ENCODE peak calls at places on chromosomes 3 and 15, in eight cellular contexts. One of them, this sample, is unnamed.
A peak's percentile ranks its signal among the peaks of the same experiment; 100 is the strongest.

GRCh38 chr3:28761380-28761779 is 412.8 kb upstream of the AZI2 start:
- DNase-seq in transverse colon: no peak
- DNase-seq in GM23338: no peak
- DNase-seq in stomach: no peak
- DNase-seq in prostate gland: no peak
- DNase-seq in endothelial cell of umbilical vein: no peak
- DNase-seq in sigmoid colon: no peak
- DNase-seq in SK-N-SH: no peak
- DNase-seq in this sample: no peak

GRCh38 chr3:25001041-25001591 is 426.9 kb upstream of the RARB start:
- DNase-seq in transverse colon: no peak
- DNase-seq in GM23338: no peak
- DNase-seq in stomach: no peak
- DNase-seq in prostate gland: no peak
- DNase-seq in endothelial cell of umbilical vein: no peak
- DNase-seq in sigmoid colon: no peak
- DNase-seq in SK-N-SH: no peak
- DNase-seq in this sample: no peak

GRCh38 chr3:134074001-134074789 is 44.5 kb upstream of the SLCO2A1 start:
- DNase-seq in transverse colon: no peak
- DNase-seq in GM23338: no peak
- DNase-seq in stomach: no peak
- DNase-seq in prostate gland: no peak
- DNase-seq in endothelial cell of umbilical vein: no peak
- DNase-seq in sigmoid colon: no peak
- DNase-seq in SK-N-SH: no peak
- DNase-seq in this sample: peak; percentile 2

GRCh38 chr3:45529697-45530096 is 64.9 kb upstream of the LIMD1 start:
- DNase-seq in transverse colon: no peak
- DNase-seq in GM23338: no peak
- DNase-seq in stomach: no peak
- DNase-seq in prostate gland: no peak
- DNase-seq in endothelial cell of umbilical vein: no peak
- DNase-seq in sigmoid colon: no peak
- DNase-seq in SK-N-SH: no peak
- DNase-seq in this sample: no peak

GRCh38 chr3:98972155-98972554 is 70.7 kb upstream of the DCBLD2 start:
- DNase-seq in transverse colon: no peak
- DNase-seq in GM23338: no peak
- DNase-seq in stomach: no peak
- DNase-seq in prostate gland: no peak
- DNase-seq in endothelial cell of umbilical vein: peak; percentile 95
- DNase-seq in sigmoid colon: no peak
- DNase-seq in SK-N-SH: no peak
- DNase-seq in this sample: no peak

GRCh38 chr3:49007771-49008528 is 759 bp downstream of the WDR6 start:
- DNase-seq in transverse colon: peak; percentile 95
- DNase-seq in GM23338: peak; percentile 96
- DNase-seq in stomach: peak; percentile 88
- DNase-seq in prostate gland: peak; percentile 86
- DNase-seq in endothelial cell of umbilical vein: peak; percentile 75
- DNase-seq in sigmoid colon: peak; percentile 97
- DNase-seq in SK-N-SH: peak; percentile 92
- DNase-seq in this sample: peak; percentile 82

GRCh38 chr3:27943106-27943505 is 221.0 kb upstream of the EOMES start:
- DNase-seq in transverse colon: no peak
- DNase-seq in GM23338: peak; percentile 85
- DNase-seq in stomach: no peak
- DNase-seq in prostate gland: no peak
- DNase-seq in endothelial cell of umbilical vein: no peak
- DNase-seq in sigmoid colon: no peak
- DNase-seq in SK-N-SH: no peak
- DNase-seq in this sample: no peak

GRCh38 chr3:46135475-46135874 is 72.6 kb downstream of the CCR1 start:
- DNase-seq in transverse colon: no peak
- DNase-seq in GM23338: no peak
- DNase-seq in stomach: no peak
- DNase-seq in prostate gland: no peak
- DNase-seq in endothelial cell of umbilical vein: no peak
- DNase-seq in sigmoid colon: no peak
- DNase-seq in SK-N-SH: no peak
- DNase-seq in this sample: no peak

GRCh38 chr15:90259524-90259923 is 5.9 kb upstream of the NGRN start:
- DNase-seq in transverse colon: no peak
- DNase-seq in GM23338: no peak
- DNase-seq in stomach: no peak
- DNase-seq in prostate gland: no peak
- DNase-seq in endothelial cell of umbilical vein: peak; percentile 79
- DNase-seq in sigmoid colon: no peak
- DNase-seq in SK-N-SH: no peak
- DNase-seq in this sample: no peak

GRCh38 chr3:127546970-127547733 is 43.4 kb downstream of the TPRA1 start:
- DNase-seq in transverse colon: peak; percentile 24
- DNase-seq in GM23338: peak; percentile 20
- DNase-seq in stomach: no peak
- DNase-seq in prostate gland: no peak
- DNase-seq in endothelial cell of umbilical vein: no peak
- DNase-seq in sigmoid colon: no peak
- DNase-seq in SK-N-SH: peak; percentile 74
- DNase-seq in this sample: no peak

GRCh38 chr3:62159693-62160092 is 213.7 kb downstream of the FEZF2 start:
- DNase-seq in transverse colon: peak; percentile 25
- DNase-seq in GM23338: no peak
- DNase-seq in stomach: peak; percentile 76
- DNase-seq in prostate gland: peak; percentile 32
- DNase-seq in endothelial cell of umbilical vein: peak; percentile 95
- DNase-seq in sigmoid colon: peak; percentile 87
- DNase-seq in SK-N-SH: no peak
- DNase-seq in this sample: peak; percentile 42

GRCh38 chr3:39398700-39399099 is 7.8 kb upstream of the RPSA start:
- DNase-seq in transverse colon: no peak
- DNase-seq in GM23338: no peak
- DNase-seq in stomach: no peak
- DNase-seq in prostate gland: no peak
- DNase-seq in endothelial cell of umbilical vein: no peak
- DNase-seq in sigmoid colon: peak; percentile 17
- DNase-seq in SK-N-SH: no peak
- DNase-seq in this sample: no peak

GRCh38 chr3:63390831-63391230 is 112.7 kb downstream of the SYNPR start:
- DNase-seq in transverse colon: no peak
- DNase-seq in GM23338: no peak
- DNase-seq in stomach: no peak
- DNase-seq in prostate gland: no peak
- DNase-seq in endothelial cell of umbilical vein: no peak
- DNase-seq in sigmoid colon: no peak
- DNase-seq in SK-N-SH: no peak
- DNase-seq in this sample: no peak

GRCh38 chr15:57079446-57079845 is 161.0 kb downstream of the TCF12 start:
- DNase-seq in transverse colon: no peak
- DNase-seq in GM23338: peak; percentile 49
- DNase-seq in stomach: no peak
- DNase-seq in prostate gland: no peak
- DNase-seq in endothelial cell of umbilical vein: peak; percentile 35
- DNase-seq in sigmoid colon: no peak
- DNase-seq in SK-N-SH: no peak
- DNase-seq in this sample: no peak

GRCh38 chr3:14899993-14900618 is 47.3 kb upstream of the NR2C2 start:
- DNase-seq in transverse colon: peak; percentile 44
- DNase-seq in GM23338: peak; percentile 46
- DNase-seq in stomach: peak; percentile 66
- DNase-seq in prostate gland: no peak
- DNase-seq in endothelial cell of umbilical vein: no peak
- DNase-seq in sigmoid colon: peak; percentile 56
- DNase-seq in SK-N-SH: no peak
- DNase-seq in this sample: no peak

GRCh38 chr3:98460220-98460619 is 2.8 kb upstream of the OR5K1 start:
- DNase-seq in transverse colon: no peak
- DNase-seq in GM23338: no peak
- DNase-seq in stomach: no peak
- DNase-seq in prostate gland: no peak
- DNase-seq in endothelial cell of umbilical vein: no peak
- DNase-seq in sigmoid colon: no peak
- DNase-seq in SK-N-SH: no peak
- DNase-seq in this sample: no peak

GRCh38 chr3:129182390-129183180 is 1.1 kb downstream of the CNBP start:
- DNase-seq in transverse colon: peak; percentile 24
- DNase-seq in GM23338: peak; percentile 63
- DNase-seq in stomach: no peak
- DNase-seq in prostate gland: no peak
- DNase-seq in endothelial cell of umbilical vein: peak; percentile 52
- DNase-seq in sigmoid colon: no peak
- DNase-seq in SK-N-SH: peak; percentile 58
- DNase-seq in this sample: no peak

GRCh38 chr15:82093774-82094211 is 48.0 kb upstream of the MEX3B start:
- DNase-seq in transverse colon: no peak
- DNase-seq in GM23338: no peak
- DNase-seq in stomach: no peak
- DNase-seq in prostate gland: no peak
- DNase-seq in endothelial cell of umbilical vein: peak; percentile 74
- DNase-seq in sigmoid colon: no peak
- DNase-seq in SK-N-SH: no peak
- DNase-seq in this sample: no peak

DNA sequence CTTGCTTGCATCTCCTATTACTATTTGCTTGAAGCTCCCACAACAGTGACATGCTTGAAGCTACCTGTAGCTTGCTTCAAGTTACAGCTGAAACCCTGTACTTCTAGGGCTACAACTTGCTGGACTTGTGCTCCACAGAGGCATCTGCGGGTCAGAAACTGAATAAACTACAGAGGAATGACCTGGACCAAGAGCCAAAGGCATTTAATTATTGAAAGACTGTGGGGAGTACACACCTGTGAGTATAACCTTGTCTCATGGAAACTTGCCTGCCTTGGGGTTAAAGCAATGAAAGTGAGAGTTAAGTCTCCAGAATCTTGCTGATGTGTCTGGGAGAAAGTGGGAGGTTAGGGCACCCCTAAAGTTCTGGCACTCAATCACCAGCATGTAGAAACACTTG is 69.8 kb downstream of the UMPS start:
- DNase-seq in transverse colon: no peak
- DNase-seq in GM23338: no peak
- DNase-seq in stomach: no peak
- DNase-seq in prostate gland: no peak
- DNase-seq in endothelial cell of umbilical vein: no peak
- DNase-seq in sigmoid colon: no peak
- DNase-seq in SK-N-SH: no peak
- DNase-seq in this sample: no peak
- H3K27ac ChIP-seq in transverse colon: peak overlapping the region; percentile 21
- H3K27ac ChIP-seq in GM23338: no peak overlapping the region
- H3K27ac ChIP-seq in stomach: no peak overlapping the region
- H3K27ac ChIP-seq in prostate gland: peak overlapping the region; percentile 21
- H3K27ac ChIP-seq in endothelial cell of umbilical vein: no peak overlapping the region
- H3K27ac ChIP-seq in sigmoid colon: peak overlapping the region; percentile 71
- H3K27ac ChIP-seq in SK-N-SH: peak overlapping the region; percentile 85
- H3K27ac ChIP-seq in this sample: peak overlapping the region; percentile 41

DNA sequence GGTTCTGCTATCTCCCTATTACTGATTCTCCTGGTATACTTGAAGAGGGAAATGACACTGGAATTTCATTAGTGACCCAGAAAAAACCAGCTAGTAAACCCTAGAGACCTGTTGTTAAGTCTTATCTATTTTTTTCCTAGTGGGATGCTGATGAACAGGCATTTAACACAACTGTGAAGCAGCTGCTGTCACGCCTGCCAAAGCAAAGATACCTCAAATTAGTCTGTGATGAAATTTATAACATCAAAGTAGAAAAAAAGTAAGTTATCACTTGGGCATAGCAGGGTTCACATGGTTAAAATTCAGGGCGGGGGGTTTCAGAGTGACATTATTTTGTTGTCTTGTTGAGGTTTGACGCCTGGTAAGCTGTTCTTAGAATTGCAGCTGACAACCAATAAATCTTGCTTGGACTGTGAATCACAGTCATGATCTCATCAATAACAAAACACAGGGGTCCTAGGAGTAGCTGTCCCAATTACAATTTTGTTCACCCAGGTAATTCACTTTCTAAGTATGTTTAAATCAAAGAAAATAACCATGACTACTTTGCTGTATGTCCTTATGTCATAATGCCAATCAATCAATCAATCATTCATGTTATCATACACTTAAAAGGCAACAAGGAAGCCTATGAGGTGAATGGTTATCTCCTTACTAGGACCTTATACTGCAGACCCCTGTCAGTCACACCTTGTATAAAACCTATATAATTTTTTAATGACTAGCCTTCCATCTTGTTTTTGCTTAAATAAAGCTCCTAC is 4.6 kb downstream of the SRP14 start:
- DNase-seq in transverse colon: no peak
- DNase-seq in GM23338: no peak
- DNase-seq in stomach: no peak
- DNase-seq in prostate gland: no peak
- DNase-seq in endothelial cell of umbilical vein: no peak
- DNase-seq in sigmoid colon: no peak
- DNase-seq in SK-N-SH: no peak
- DNase-seq in this sample: no peak
- TF ChIP-seq POLR2AphosphoS5 in transverse colon: no peak
- TF ChIP-seq POLR2AphosphoS5 in GM23338: no peak
- TF ChIP-seq POLR2AphosphoS5 in stomach: no peak
- TF ChIP-seq POLR2AphosphoS5 in prostate gland: no peak
- TF ChIP-seq POLR2AphosphoS5 in endothelial cell of umbilical vein: no peak
- TF ChIP-seq POLR2AphosphoS5 in sigmoid colon: no peak
- TF ChIP-seq POLR2AphosphoS5 in SK-N-SH: no peak
- TF ChIP-seq POLR2AphosphoS5 in this sample: no peak

DNA sequence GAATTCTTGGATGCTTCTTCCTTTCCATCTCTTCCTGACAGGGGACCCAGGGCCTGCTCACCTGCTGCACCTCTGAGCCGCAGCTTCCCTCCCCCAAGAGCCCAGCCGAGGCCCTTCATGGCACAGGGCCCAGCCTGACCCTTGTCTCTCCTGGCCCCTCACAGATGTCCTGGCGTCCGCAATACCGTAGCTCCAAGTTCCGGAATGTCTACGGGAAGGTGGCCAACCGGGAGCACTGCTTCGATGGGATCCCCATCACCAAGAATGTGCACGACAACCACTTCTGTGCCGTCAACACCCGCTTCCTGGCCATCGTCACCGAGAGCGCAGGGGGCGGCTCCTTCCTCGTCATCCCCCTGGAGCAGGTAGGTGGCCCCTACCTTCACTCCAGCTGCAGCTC is 66.2 kb downstream of the CORO2B start:
- DNase-seq in transverse colon: no peak
- DNase-seq in GM23338: no peak
- DNase-seq in stomach: no peak
- DNase-seq in prostate gland: no peak
- DNase-seq in endothelial cell of umbilical vein: no peak
- DNase-seq in sigmoid colon: peak; percentile 51
- DNase-seq in SK-N-SH: no peak
- DNase-seq in this sample: peak; percentile 37
- H3K27ac ChIP-seq in transverse colon: no peak overlapping the region
- H3K27ac ChIP-seq in GM23338: no peak overlapping the region
- H3K27ac ChIP-seq in stomach: no peak overlapping the region
- H3K27ac ChIP-seq in prostate gland: no peak overlapping the region
- H3K27ac ChIP-seq in endothelial cell of umbilical vein: no peak overlapping the region
- H3K27ac ChIP-seq in sigmoid colon: no peak overlapping the region
- H3K27ac ChIP-seq in SK-N-SH: no peak overlapping the region
- H3K27ac ChIP-seq in this sample: no peak overlapping the region

DNA sequence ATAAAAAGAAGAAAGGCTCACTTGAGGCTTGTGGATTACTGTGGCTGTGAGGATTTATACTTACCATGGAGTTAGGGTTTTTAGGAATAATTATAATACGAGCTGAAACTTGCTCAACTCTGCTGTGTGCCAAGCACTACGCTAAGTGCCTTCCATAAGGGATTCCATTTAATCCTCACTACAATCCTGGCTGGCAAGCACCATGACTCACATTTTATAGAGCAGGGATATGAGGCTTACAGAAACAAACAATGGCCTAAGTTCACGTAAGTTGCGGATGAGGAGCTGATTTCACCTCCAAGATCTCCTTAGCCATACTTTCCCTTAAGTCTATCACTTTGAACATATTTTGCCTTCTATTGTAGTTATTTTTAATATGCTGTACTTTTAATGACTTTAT is 43.9 kb upstream of the ARL8B start:
- DNase-seq in transverse colon: no peak
- DNase-seq in GM23338: no peak
- DNase-seq in stomach: no peak
- DNase-seq in prostate gland: peak; percentile 77
- DNase-seq in endothelial cell of umbilical vein: no peak
- DNase-seq in sigmoid colon: peak; percentile 15
- DNase-seq in SK-N-SH: no peak
- DNase-seq in this sample: peak; percentile 47
- TF ChIP-seq POLR2AphosphoS5 in transverse colon: no peak
- TF ChIP-seq POLR2AphosphoS5 in GM23338: no peak
- TF ChIP-seq POLR2AphosphoS5 in stomach: peak; percentile 45
- TF ChIP-seq POLR2AphosphoS5 in prostate gland: peak; percentile 86
- TF ChIP-seq POLR2AphosphoS5 in endothelial cell of umbilical vein: no peak
- TF ChIP-seq POLR2AphosphoS5 in sigmoid colon: no peak
- TF ChIP-seq POLR2AphosphoS5 in SK-N-SH: no peak
- TF ChIP-seq POLR2AphosphoS5 in this sample: no peak

This sample was measured in breast epithelium.